ENCODE peak calls at places on chromosomes 11 and 22, in six cellular contexts. P is GM12892, X is SK-N-SH, D is H1, O is GM12878, L is HepG2. C is an unnamed sample.

GRCh38 chr11:808427-809286 is 1.1 kb upstream of the RPLP2 start:
- DNase-seq in O (no peak), D (no peak), P (no peak), L (peak), X (peak), C (no peak)

GRCh38 chr11:13337986-13338436 is 60.4 kb downstream of the BMAL1 start:
- DNase-seq in D (no peak), O (no peak), P (no peak), X (no peak), L (no peak), C (no peak)

GRCh38 chr22:27526851-27527250 is 274.7 kb downstream of the MN1 start:
- DNase-seq in D (no peak), O (no peak), L (no peak), X (no peak), P (no peak), C (no peak)

GRCh38 chr11:86790867-86791849 is 9.2 kb upstream of the PRSS23 start:
- DNase-seq in X (no peak), O (no peak), P (no peak), D (no peak), L (no peak), C (no peak)

GRCh38 chr22:36166518-36167220 is 6.1 kb upstream of the APOL3 start:
- DNase-seq in D (no peak), O (no peak), L (no peak), P (no peak), X (no peak), C (no peak)

GRCh38 chr11:130168105-130168504 is 8.5 kb downstream of the ST14 start:
- DNase-seq in L (no peak), P (no peak), O (no peak), D (no peak), X (no peak), C (no peak)

GRCh38 chr22:19066531-19067271 is 55.5 kb downstream of the DGCR2 start:
- DNase-seq in P (no peak), D (no peak), L (no peak), X (no peak), O (no peak), C (no peak)

GRCh38 chr11:26946209-26946828 is 47.6 kb upstream of the FIBIN start:
- DNase-seq in D (no peak), P (no peak), O (no peak), X (no peak), L (no peak), C (no peak)

GRCh38 chr11:78417888-78418583 is 416 bp upstream of the GAB2 start:
- DNase-seq in X (peak), O (no peak), L (peak), P (no peak), D (no peak), C (peak)

GRCh38 chr11:86489442-86489841 is 114.8 kb downstream of the CCDC81 start:
- DNase-seq in L (no peak), X (no peak), O (no peak), D (no peak), P (no peak), C (no peak)

GRCh38 chr11:68099474-68100405 is 21.4 kb downstream of the CHKA start:
- DNase-seq in X (peak), L (peak), O (peak), P (no peak), D (no peak), C (no peak)

GRCh38 chr11:70080763-70081162 is 2.6 kb downstream of the ANO1 start:
- DNase-seq in L (no peak), P (no peak), O (no peak), D (no peak), X (no peak), C (no peak)

GRCh38 chr11:121337078-121337477 is 44.5 kb downstream of the SC5D start:
- DNase-seq in P (no peak), L (no peak), O (no peak), D (no peak), X (no peak), C (no peak)

GRCh38 chr22:44314425-44315067 is 1.8 kb upstream of the SHISAL1 start:
- DNase-seq in P (no peak), D (no peak), X (no peak), O (no peak), L (no peak), C (no peak)

GRCh38 chr11:73184953-73185671 is 33.0 kb upstream of the P2RY2 start:
- DNase-seq in P (peak), X (peak), D (no peak), O (no peak), L (peak), C (peak)

GRCh38 chr11:36591433-36591832 is 2.9 kb upstream of the IFTAP start:
- DNase-seq in L (no peak), X (no peak), P (no peak), O (no peak), D (no peak), C (no peak)

GRCh38 chr11:130029137-130029536 is 26.5 kb upstream of the PRDM10 start:
- DNase-seq in X (no peak), P (no peak), O (no peak), D (no peak), L (peak), C (no peak)

GRCh38 chr22:41656515-41656914 is 32.2 kb downstream of the SNU13 start:
- DNase-seq in X (no peak), L (no peak), O (no peak), D (no peak), P (no peak), C (no peak)

GRCh38 chr22:30240541-30241417 is 5.8 kb downstream of the LIF start:
- DNase-seq in O (no peak), D (no peak), P (no peak), X (no peak), L (no peak), C (no peak)

GRCh38 chr11:71518506-71519471 is 8.3 kb upstream of the KRTAP5-7 start:
- DNase-seq in O (no peak), X (no peak), D (no peak), L (no peak), P (no peak), C (no peak)

GRCh38 chr11:71525188-71525937 is 1.7 kb upstream of the KRTAP5-7 start:
- DNase-seq in L (no peak), O (no peak), D (no peak), P (no peak), X (no peak), C (no peak)

GRCh38 chr11:71519546-71519945 is 7.5 kb upstream of the KRTAP5-7 start:
- DNase-seq in P (no peak), O (no peak), L (no peak), X (no peak), D (no peak), C (no peak)
- TF ChIP-seq TAF1 in P (no peak), O (no peak), L (no peak), X (no peak), D (no peak), C (no peak)

GRCh38 chr11:58133329-58134076 is 8.2 kb upstream of the OR9I1 start:
- DNase-seq in L (no peak), D (no peak), O (no peak), P (no peak), X (no peak), C (no peak)

GRCh38 chr11:58134151-58134550 is 8.8 kb upstream of the OR9I1 start:
- DNase-seq in L (no peak), D (no peak), P (no peak), O (no peak), X (no peak), C (no peak)

DNA sequence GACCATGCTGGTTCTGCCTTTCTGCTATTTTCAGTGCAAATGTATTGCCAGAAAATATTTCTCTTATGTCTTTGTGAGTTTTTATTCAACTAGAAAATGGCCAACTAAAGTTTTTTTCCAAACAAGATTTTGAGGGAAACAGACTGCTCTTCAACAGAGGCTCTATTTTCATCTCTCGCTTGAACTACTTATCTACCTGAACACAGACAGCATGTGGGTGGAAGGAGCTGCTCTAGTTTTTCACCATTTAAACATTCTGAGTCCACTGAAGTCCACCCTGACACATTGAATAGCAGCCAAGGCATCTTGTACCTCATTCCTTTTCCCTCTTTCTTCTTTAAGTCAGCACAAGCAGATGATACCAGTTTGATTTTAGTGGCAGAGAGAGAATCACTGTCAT is 9.8 kb upstream of the OR9I1 start:
- DNase-seq in P (no peak), X (no peak), D (no peak), L (no peak), O (no peak), C (no peak)
- TF ChIP-seq TAF1 in P (no peak), X (no peak), D (no peak), L (no peak), O (no peak), C (no peak)

GRCh38 chr22:23275751-23276150 is 95.4 kb downstream of the BCR start:
- DNase-seq in O (no peak), L (no peak), X (no peak), P (no peak), D (no peak), C (no peak)

GRCh38 chr22:23274891-23275694 is 94.8 kb downstream of the BCR start:
- DNase-seq in X (no peak), O (no peak), L (no peak), D (no peak), P (no peak), C (no peak)

GRCh38 chr22:23277583-23278295 is 97.4 kb downstream of the BCR start:
- DNase-seq in O (no peak), X (no peak), P (no peak), D (no peak), L (no peak), C (no peak)

GRCh38 chr22:23278883-23279675 is 98.8 kb downstream of the BCR start:
- DNase-seq in L (no peak), O (no peak), X (no peak), P (no peak), D (no peak), C (no peak)

GRCh38 chr22:23276656-23277582 is 96.6 kb downstream of the BCR start:
- DNase-seq in X (no peak), P (no peak), O (no peak), D (no peak), L (no peak), C (no peak)
- TF ChIP-seq TAF1 in X (no peak), P (no peak), O (no peak), D (no peak), L (no peak), C (no peak)

DNA sequence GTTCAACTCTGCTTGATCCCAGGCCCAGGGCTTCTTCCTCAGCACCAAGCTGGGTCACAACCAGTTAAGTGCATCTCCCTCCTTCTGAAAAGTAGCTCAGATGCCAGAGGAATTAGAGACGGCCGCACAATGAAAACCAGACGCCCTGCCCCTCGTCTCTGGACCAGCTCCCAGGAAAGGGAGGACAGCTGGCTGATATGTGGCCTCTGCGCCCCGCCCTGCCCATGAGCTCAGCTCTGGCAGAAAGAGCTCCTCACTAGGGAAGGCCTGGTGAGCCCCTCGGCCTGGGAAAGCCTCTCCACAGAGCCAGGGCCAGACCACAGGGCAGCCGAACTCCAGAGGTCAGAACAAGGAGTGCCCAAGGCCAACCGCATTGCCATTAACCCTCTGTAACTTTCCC is 18.1 kb upstream of the SCGB1A1 start:
- DNase-seq in P (no peak), O (no peak), D (no peak), L (no peak), X (peak), C (no peak)
- TF ChIP-seq TAF1 in P (no peak), O (no peak), D (no peak), L (no peak), X (peak), C (no peak)

GRCh38 chr11:32297629-32298028 is 137.7 kb downstream of the WT1 start:
- DNase-seq in D (no peak), X (peak), P (no peak), L (no peak), O (no peak), C (no peak)
- TF ChIP-seq TAF1 in D (no peak), X (no peak), P (no peak), L (no peak), O (no peak), C (no peak)

DNA sequence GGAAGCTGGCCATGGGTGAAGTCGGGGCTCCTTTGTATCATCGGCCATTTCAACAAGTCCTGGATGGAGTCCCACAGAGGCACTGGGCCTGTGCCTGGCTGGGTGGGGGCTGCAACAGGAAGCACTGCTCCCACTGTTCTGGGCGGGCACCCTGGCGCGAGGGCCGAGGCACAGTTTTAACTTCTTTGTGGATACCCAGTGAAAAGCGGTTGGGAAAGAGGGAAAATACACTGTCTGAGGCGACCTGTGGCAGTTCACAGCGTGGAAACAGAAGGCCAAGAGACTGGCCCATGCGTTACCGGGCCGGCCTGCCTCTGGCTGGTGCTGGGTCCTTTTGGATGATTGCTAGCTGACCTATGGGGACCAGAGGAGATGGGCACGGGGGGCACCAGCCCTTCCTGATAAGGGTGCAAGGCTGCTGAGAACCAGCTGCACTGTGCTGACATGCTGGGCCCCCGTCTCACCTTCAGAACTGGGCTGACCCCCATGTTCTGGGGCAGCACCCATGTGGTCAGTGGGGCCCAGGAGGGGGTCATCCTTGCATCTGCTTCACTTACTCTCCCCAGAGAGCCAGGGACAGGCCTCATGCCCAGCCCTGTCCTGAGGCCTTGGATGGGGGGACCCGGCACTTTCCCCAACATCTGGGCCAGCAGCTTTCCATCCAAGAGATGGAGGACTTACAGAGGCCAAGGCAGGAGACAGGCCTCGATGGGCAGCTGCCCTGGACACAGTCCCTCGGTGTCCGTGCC is 4.2 kb downstream of the OVOL1 start:
- DNase-seq in D (no peak), P (no peak), O (no peak), L (no peak), X (peak), C (no peak)
- TF ChIP-seq TAF1 in D (no peak), P (no peak), O (no peak), L (no peak), X (no peak), C (no peak)

GRCh38 chr11:115721309-115722007 is 217.2 kb upstream of the CADM1 start:
- DNase-seq in D (no peak), L (no peak), X (no peak), P (no peak), O (no peak), C (no peak)
- TF ChIP-seq TAF1 in D (no peak), L (no peak), X (no peak), P (no peak), O (no peak), C (no peak)

C was measured in GM12891.